ENCODE peak calls at places on chromosomes 11 and 22, in ten cellular contexts. One of them, this sample, is unnamed.

GRCh38 chr11:61482513-61482912 is 26.0 kb upstream of the LRRC10B start:
- DNase-seq in OCI-LY7: peak
- DNase-seq in A549: peak
- DNase-seq in HCT116: no peak
- DNase-seq in endothelial cell of umbilical vein: no peak
- DNase-seq in prostate gland: no peak
- DNase-seq in Peyer's patch: no peak
- DNase-seq in kidney: no peak
- DNase-seq in suprapubic skin: no peak
- DNase-seq in RWPE1: no peak
- DNase-seq in this sample: no peak

GRCh38 chr11:113331988-113332387 is 17.6 kb downstream of the TTC12 start:
- DNase-seq in OCI-LY7: no peak
- DNase-seq in A549: no peak
- DNase-seq in HCT116: no peak
- DNase-seq in endothelial cell of umbilical vein: no peak
- DNase-seq in prostate gland: no peak
- DNase-seq in Peyer's patch: no peak
- DNase-seq in kidney: no peak
- DNase-seq in suprapubic skin: no peak
- DNase-seq in RWPE1: no peak
- DNase-seq in this sample: peak

GRCh38 chr22:38214248-38215056 is 12.7 kb downstream of the MAFF start:
- DNase-seq in OCI-LY7: peak
- DNase-seq in A549: no peak
- DNase-seq in HCT116: no peak
- DNase-seq in endothelial cell of umbilical vein: peak
- DNase-seq in prostate gland: peak
- DNase-seq in Peyer's patch: peak
- DNase-seq in kidney: peak
- DNase-seq in suprapubic skin: no peak
- DNase-seq in RWPE1: no peak
- DNase-seq in this sample: no peak

GRCh38 chr11:61021661-61022212 is 50.3 kb downstream of the CD6 start:
- DNase-seq in OCI-LY7: peak
- DNase-seq in A549: no peak
- DNase-seq in HCT116: no peak
- DNase-seq in endothelial cell of umbilical vein: no peak
- DNase-seq in prostate gland: peak
- DNase-seq in Peyer's patch: peak
- DNase-seq in kidney: no peak
- DNase-seq in suprapubic skin: no peak
- DNase-seq in RWPE1: peak
- DNase-seq in this sample: no peak

GRCh38 chr11:70135142-70136132 is 57.3 kb downstream of the ANO1 start:
- DNase-seq in OCI-LY7: no peak
- DNase-seq in A549: no peak
- DNase-seq in HCT116: no peak
- DNase-seq in endothelial cell of umbilical vein: no peak
- DNase-seq in prostate gland: no peak
- DNase-seq in Peyer's patch: no peak
- DNase-seq in kidney: no peak
- DNase-seq in suprapubic skin: no peak
- DNase-seq in RWPE1: no peak
- DNase-seq in this sample: no peak

GRCh38 chr11:100827934-100828661 is 141.0 kb downstream of the ARHGAP42 start:
- DNase-seq in OCI-LY7: peak
- DNase-seq in A549: peak
- DNase-seq in HCT116: peak
- DNase-seq in endothelial cell of umbilical vein: peak
- DNase-seq in prostate gland: no peak
- DNase-seq in Peyer's patch: no peak
- DNase-seq in kidney: no peak
- DNase-seq in suprapubic skin: no peak
- DNase-seq in RWPE1: peak
- DNase-seq in this sample: no peak

GRCh38 chr22:43749473-43749872 is 62.6 kb downstream of the EFCAB6 start:
- DNase-seq in OCI-LY7: no peak
- DNase-seq in A549: no peak
- DNase-seq in HCT116: no peak
- DNase-seq in endothelial cell of umbilical vein: no peak
- DNase-seq in prostate gland: no peak
- DNase-seq in Peyer's patch: no peak
- DNase-seq in kidney: no peak
- DNase-seq in suprapubic skin: no peak
- DNase-seq in RWPE1: no peak
- DNase-seq in this sample: peak

GRCh38 chr11:103024086-103024485 is 67.9 kb downstream of the DCUN1D5 start:
- DNase-seq in OCI-LY7: no peak
- DNase-seq in A549: no peak
- DNase-seq in HCT116: no peak
- DNase-seq in endothelial cell of umbilical vein: no peak
- DNase-seq in prostate gland: no peak
- DNase-seq in Peyer's patch: no peak
- DNase-seq in kidney: no peak
- DNase-seq in suprapubic skin: no peak
- DNase-seq in RWPE1: no peak
- DNase-seq in this sample: no peak

GRCh38 chr11:4019891-4020290 is 74.7 kb upstream of the RRM1 start:
- DNase-seq in OCI-LY7: no peak
- DNase-seq in A549: no peak
- DNase-seq in HCT116: no peak
- DNase-seq in endothelial cell of umbilical vein: no peak
- DNase-seq in prostate gland: no peak
- DNase-seq in Peyer's patch: no peak
- DNase-seq in kidney: no peak
- DNase-seq in suprapubic skin: no peak
- DNase-seq in RWPE1: no peak
- DNase-seq in this sample: no peak

GRCh38 chr11:113675565-113675964 is 30.5 kb downstream of the TMPRSS5 start:
- DNase-seq in OCI-LY7: no peak
- DNase-seq in A549: no peak
- DNase-seq in HCT116: no peak
- DNase-seq in endothelial cell of umbilical vein: no peak
- DNase-seq in prostate gland: no peak
- DNase-seq in Peyer's patch: no peak
- DNase-seq in kidney: no peak
- DNase-seq in suprapubic skin: no peak
- DNase-seq in RWPE1: no peak
- DNase-seq in this sample: no peak

GRCh38 chr11:112810951-112811350 is 150.3 kb upstream of the NCAM1 start:
- DNase-seq in OCI-LY7: no peak
- DNase-seq in A549: no peak
- DNase-seq in HCT116: no peak
- DNase-seq in endothelial cell of umbilical vein: no peak
- DNase-seq in prostate gland: no peak
- DNase-seq in Peyer's patch: no peak
- DNase-seq in kidney: no peak
- DNase-seq in suprapubic skin: no peak
- DNase-seq in RWPE1: no peak
- DNase-seq in this sample: no peak

GRCh38 chr11:78834886-78835285 is 260.2 kb upstream of the NARS2 start:
- DNase-seq in OCI-LY7: no peak
- DNase-seq in A549: no peak
- DNase-seq in HCT116: no peak
- DNase-seq in endothelial cell of umbilical vein: no peak
- DNase-seq in prostate gland: no peak
- DNase-seq in Peyer's patch: no peak
- DNase-seq in kidney: no peak
- DNase-seq in suprapubic skin: no peak
- DNase-seq in RWPE1: no peak
- DNase-seq in this sample: no peak

GRCh38 chr11:20754957-20755356 is 85.6 kb downstream of the NELL1 start:
- DNase-seq in OCI-LY7: peak
- DNase-seq in A549: no peak
- DNase-seq in HCT116: no peak
- DNase-seq in endothelial cell of umbilical vein: no peak
- DNase-seq in prostate gland: no peak
- DNase-seq in Peyer's patch: no peak
- DNase-seq in kidney: no peak
- DNase-seq in suprapubic skin: no peak
- DNase-seq in RWPE1: no peak
- DNase-seq in this sample: no peak

GRCh38 chr11:66858186-66858938 is 1.5 kb downstream of the LRFN4 start:
- DNase-seq in OCI-LY7: no peak
- DNase-seq in A549: no peak
- DNase-seq in HCT116: no peak
- DNase-seq in endothelial cell of umbilical vein: no peak
- DNase-seq in prostate gland: no peak
- DNase-seq in Peyer's patch: no peak
- DNase-seq in kidney: peak
- DNase-seq in suprapubic skin: no peak
- DNase-seq in RWPE1: no peak
- DNase-seq in this sample: no peak

GRCh38 chr11:119709638-119710346 is 19.2 kb downstream of the NECTIN1 start:
- DNase-seq in OCI-LY7: peak
- DNase-seq in A549: no peak
- DNase-seq in HCT116: no peak
- DNase-seq in endothelial cell of umbilical vein: no peak
- DNase-seq in prostate gland: no peak
- DNase-seq in Peyer's patch: no peak
- DNase-seq in kidney: no peak
- DNase-seq in suprapubic skin: no peak
- DNase-seq in RWPE1: no peak
- DNase-seq in this sample: no peak

GRCh38 chr11:131223198-131223975 is 147.0 kb upstream of the NTM start:
- DNase-seq in OCI-LY7: no peak
- DNase-seq in A549: no peak
- DNase-seq in HCT116: no peak
- DNase-seq in endothelial cell of umbilical vein: no peak
- DNase-seq in prostate gland: no peak
- DNase-seq in Peyer's patch: no peak
- DNase-seq in kidney: no peak
- DNase-seq in suprapubic skin: no peak
- DNase-seq in RWPE1: no peak
- DNase-seq in this sample: no peak

GRCh38 chr22:42978453-42979103 is 36.4 kb downstream of the PACSIN2 start:
- DNase-seq in OCI-LY7: no peak
- DNase-seq in A549: no peak
- DNase-seq in HCT116: no peak
- DNase-seq in endothelial cell of umbilical vein: peak
- DNase-seq in prostate gland: peak
- DNase-seq in Peyer's patch: no peak
- DNase-seq in kidney: no peak
- DNase-seq in suprapubic skin: no peak
- DNase-seq in RWPE1: peak
- DNase-seq in this sample: no peak

GRCh38 chr11:83073248-83073647 is 1.6 kb upstream of the RAB30 start:
- DNase-seq in OCI-LY7: peak
- DNase-seq in A549: no peak
- DNase-seq in HCT116: no peak
- DNase-seq in endothelial cell of umbilical vein: no peak
- DNase-seq in prostate gland: no peak
- DNase-seq in Peyer's patch: no peak
- DNase-seq in kidney: no peak
- DNase-seq in suprapubic skin: no peak
- DNase-seq in RWPE1: no peak
- DNase-seq in this sample: no peak

GRCh38 chr11:82719316-82719715 is 14.3 kb downstream of the FAM181B start:
- DNase-seq in OCI-LY7: no peak
- DNase-seq in A549: no peak
- DNase-seq in HCT116: no peak
- DNase-seq in endothelial cell of umbilical vein: no peak
- DNase-seq in prostate gland: no peak
- DNase-seq in Peyer's patch: no peak
- DNase-seq in kidney: no peak
- DNase-seq in suprapubic skin: no peak
- DNase-seq in RWPE1: no peak
- DNase-seq in this sample: no peak

GRCh38 chr11:73566977-73567755 is 30.7 kb downstream of the FAM168A start:
- DNase-seq in OCI-LY7: no peak
- DNase-seq in A549: no peak
- DNase-seq in HCT116: no peak
- DNase-seq in endothelial cell of umbilical vein: peak
- DNase-seq in prostate gland: no peak
- DNase-seq in Peyer's patch: no peak
- DNase-seq in kidney: no peak
- DNase-seq in suprapubic skin: no peak
- DNase-seq in RWPE1: no peak
- DNase-seq in this sample: no peak
- H3K27ac ChIP-seq in OCI-LY7: no peak
- H3K27ac ChIP-seq in A549: no peak
- H3K27ac ChIP-seq in HCT116: no peak
- H3K27ac ChIP-seq in endothelial cell of umbilical vein: peak
- H3K27ac ChIP-seq in prostate gland: no peak
- H3K27ac ChIP-seq in Peyer's patch: no peak
- H3K27ac ChIP-seq in kidney: no peak
- H3K27ac ChIP-seq in suprapubic skin: no peak
- H3K27ac ChIP-seq in RWPE1: no peak
- H3K27ac ChIP-seq in this sample: no peak

GRCh38 chr11:73382183-73382582 is 6.0 kb downstream of the RELT start:
- DNase-seq in OCI-LY7: no peak
- DNase-seq in A549: no peak
- DNase-seq in HCT116: no peak
- DNase-seq in endothelial cell of umbilical vein: no peak
- DNase-seq in prostate gland: no peak
- DNase-seq in Peyer's patch: no peak
- DNase-seq in kidney: no peak
- DNase-seq in suprapubic skin: no peak
- DNase-seq in RWPE1: no peak
- DNase-seq in this sample: no peak
- H3K27ac ChIP-seq in OCI-LY7: peak
- H3K27ac ChIP-seq in A549: no peak
- H3K27ac ChIP-seq in HCT116: no peak
- H3K27ac ChIP-seq in endothelial cell of umbilical vein: no peak
- H3K27ac ChIP-seq in prostate gland: no peak
- H3K27ac ChIP-seq in Peyer's patch: no peak
- H3K27ac ChIP-seq in kidney: no peak
- H3K27ac ChIP-seq in suprapubic skin: no peak
- H3K27ac ChIP-seq in RWPE1: peak
- H3K27ac ChIP-seq in this sample: no peak

GRCh38 chr11:6251120-6251733 is 8.4 kb upstream of the CCKBR start:
- DNase-seq in OCI-LY7: peak
- DNase-seq in A549: peak
- DNase-seq in HCT116: peak
- DNase-seq in endothelial cell of umbilical vein: peak
- DNase-seq in prostate gland: peak
- DNase-seq in Peyer's patch: no peak
- DNase-seq in kidney: peak
- DNase-seq in suprapubic skin: no peak
- DNase-seq in RWPE1: peak
- DNase-seq in this sample: no peak
- H3K27ac ChIP-seq in OCI-LY7: no peak
- H3K27ac ChIP-seq in A549: no peak
- H3K27ac ChIP-seq in HCT116: no peak
- H3K27ac ChIP-seq in endothelial cell of umbilical vein: no peak
- H3K27ac ChIP-seq in prostate gland: peak
- H3K27ac ChIP-seq in Peyer's patch: no peak
- H3K27ac ChIP-seq in kidney: no peak
- H3K27ac ChIP-seq in suprapubic skin: no peak
- H3K27ac ChIP-seq in RWPE1: no peak
- H3K27ac ChIP-seq in this sample: peak

DNA sequence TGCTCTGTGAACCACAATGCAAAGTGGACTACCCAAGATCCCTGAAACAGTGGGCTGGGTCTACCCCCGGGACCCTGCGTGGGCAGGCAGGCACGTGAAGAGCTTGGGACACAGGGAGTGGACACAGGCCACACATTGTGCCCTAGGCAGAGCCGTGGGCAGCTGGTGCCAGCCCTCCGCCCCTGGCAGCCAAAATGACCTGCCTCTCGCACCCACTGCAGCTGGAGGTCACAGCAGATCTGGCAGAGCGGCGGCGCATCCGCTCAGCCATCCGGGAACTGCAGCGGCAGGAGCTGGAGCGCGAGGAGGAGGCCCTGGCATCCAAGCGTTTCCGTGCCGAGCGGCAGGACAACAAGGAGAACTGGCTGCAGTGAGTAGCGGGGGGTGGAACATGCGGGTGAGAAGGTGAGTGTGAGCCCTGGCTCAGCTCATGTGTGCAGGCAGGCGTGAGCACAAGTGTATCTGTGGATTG is 6.7 kb downstream of the SMTN start:
- DNase-seq in OCI-LY7: no peak
- DNase-seq in A549: no peak
- DNase-seq in HCT116: no peak
- DNase-seq in endothelial cell of umbilical vein: no peak
- DNase-seq in prostate gland: no peak
- DNase-seq in Peyer's patch: no peak
- DNase-seq in kidney: no peak
- DNase-seq in suprapubic skin: no peak
- DNase-seq in RWPE1: no peak
- DNase-seq in this sample: no peak
- H3K27ac ChIP-seq in OCI-LY7: no peak
- H3K27ac ChIP-seq in A549: no peak
- H3K27ac ChIP-seq in HCT116: no peak
- H3K27ac ChIP-seq in endothelial cell of umbilical vein: no peak
- H3K27ac ChIP-seq in prostate gland: peak
- H3K27ac ChIP-seq in Peyer's patch: peak
- H3K27ac ChIP-seq in kidney: no peak
- H3K27ac ChIP-seq in suprapubic skin: peak
- H3K27ac ChIP-seq in RWPE1: peak
- H3K27ac ChIP-seq in this sample: peak

This sample was measured in esophagus muscularis mucosa.